ENCODE peak calls at places on chromosomes 3 and 15, in four cellular contexts. Q, R, Z and O are unnamed samples.

GRCh38 chr15:38750816-38751215 is 186.2 kb upstream of the RASGRP1 start:
- DNase-seq in Q (no peak), Z (no peak), R (no peak), O (no peak)

GRCh38 chr3:20111836-20112235 is 71.6 kb downstream of the KAT2B start:
- DNase-seq in R (no peak), Z (no peak), Q (peak), O (no peak)

GRCh38 chr15:73921257-73921890 is 4.9 kb upstream of the LOXL1 start:
- DNase-seq in Z (no peak), Q (no peak), R (no peak), O (no peak)

GRCh38 chr15:39922450-39923092 is 2.5 kb upstream of the GPR176 start:
- DNase-seq in R (no peak), Q (no peak), Z (no peak), O (no peak)

GRCh38 chr3:180563411-180563810 is 38.6 kb upstream of the TTC14 start:
- DNase-seq in R (no peak), Q (no peak), Z (no peak), O (no peak)

GRCh38 chr3:32354362-32354778 is 37.3 kb upstream of the CMTM7 start:
- DNase-seq in R (no peak), Z (no peak), Q (no peak), O (no peak)

GRCh38 chr15:95175914-95176658 is 944.7 kb downstream of the MCTP2 start:
- DNase-seq in Q (peak), R (no peak), Z (no peak), O (no peak)

GRCh38 chr15:25701716-25702465 is 161.2 kb downstream of the ATP10A start:
- DNase-seq in Q (peak), R (no peak), Z (no peak), O (no peak)

GRCh38 chr3:63824309-63824708 is 5.2 kb downstream of the C3orf49 start:
- DNase-seq in R (no peak), Q (peak), Z (no peak), O (no peak)

DNA sequence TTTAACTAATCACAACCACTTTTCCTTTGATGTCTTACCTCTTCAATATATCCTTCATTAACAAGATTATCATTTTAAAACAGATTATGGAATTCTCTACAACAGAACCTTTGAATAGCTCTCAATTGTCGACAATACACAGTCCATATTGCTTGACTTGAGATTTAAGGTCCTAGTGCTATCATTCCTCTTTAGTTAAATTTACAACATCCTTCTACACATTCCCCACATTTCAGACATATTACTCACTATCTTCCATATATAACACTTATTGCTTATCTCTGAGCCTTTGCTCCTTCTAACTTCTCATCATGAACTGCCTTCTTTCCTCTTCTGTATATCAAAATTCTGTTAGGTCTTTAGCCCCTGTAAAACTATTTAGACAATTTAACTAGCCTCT is 247.0 kb downstream of the STXBP5L start:
- DNase-seq in R (no peak), Z (no peak), Q (no peak), O (no peak)
- H2AFZ ChIP-seq in R (no peak), Z (no peak), Q (no peak), O (no peak)

DNA sequence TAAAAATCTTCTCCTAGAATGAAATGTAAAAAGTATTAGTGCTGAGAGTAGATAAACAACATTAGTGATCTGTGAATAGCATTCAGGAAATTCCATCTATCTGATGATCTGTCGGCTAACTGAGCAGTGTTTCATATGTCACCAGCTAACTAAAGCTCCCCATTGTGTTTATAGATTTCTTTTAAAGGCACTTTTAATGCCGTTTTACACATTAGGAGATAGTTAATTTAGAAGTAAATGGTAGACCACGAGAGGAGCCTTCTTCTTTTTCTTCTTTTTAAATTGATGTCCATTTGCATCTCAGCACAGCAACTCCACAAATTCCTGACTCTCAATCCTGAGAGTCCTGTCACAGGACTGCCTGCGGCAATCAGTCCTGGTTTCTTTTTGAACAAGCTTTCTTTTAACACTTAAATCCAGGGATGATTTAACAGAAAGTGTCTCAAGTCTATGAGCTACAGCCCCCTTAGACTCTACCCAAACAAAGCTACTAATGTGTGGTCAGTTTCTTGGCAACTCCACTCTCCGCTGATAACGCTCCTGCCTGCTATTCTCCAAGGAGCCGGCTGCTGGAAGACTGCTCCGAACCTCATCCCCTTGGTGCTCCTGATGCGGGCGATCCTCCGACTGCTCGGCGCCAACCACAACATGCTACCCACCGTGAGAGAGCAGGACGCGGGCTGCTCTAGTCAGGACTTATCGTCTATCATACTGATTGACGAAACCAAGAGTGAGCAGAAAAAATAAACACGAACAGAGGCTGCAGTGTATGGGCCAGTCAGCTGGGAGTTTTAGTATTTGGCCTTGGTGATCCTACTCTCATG is 421.4 kb downstream of the MECOM start:
- DNase-seq in Z (no peak), R (no peak), Q (peak), O (peak)
- TF ChIP-seq RCOR1 in Z (no peak), R (no peak), Q (no peak), O (no peak)

GRCh38 chr3:47261301-47261700 is 21.3 kb downstream of the KIF9 start:
- DNase-seq in Q (peak), R (no peak), Z (no peak), O (no peak)
- H2AFZ ChIP-seq in Q (no peak), R (no peak), Z (no peak), O (no peak)

GRCh38 chr3:28788571-28788970 is 439.9 kb upstream of the AZI2 start:
- DNase-seq in R (no peak), Q (no peak), Z (no peak), O (no peak)

GRCh38 chr3:28791713-28792255 is 443.2 kb upstream of the AZI2 start:
- DNase-seq in R (no peak), Z (no peak), Q (no peak), O (no peak)

GRCh38 chr3:28792604-28793003 is 444.0 kb upstream of the AZI2 start:
- DNase-seq in Z (no peak), Q (no peak), R (no peak), O (no peak)
- TF ChIP-seq RCOR1 in Z (no peak), Q (no peak), R (no peak), O (no peak)

GRCh38 chr3:77134801-77135200 is 94.9 kb downstream of the ROBO2 start:
- DNase-seq in Z (no peak), Q (no peak), R (no peak), O (no peak)
- H2AFZ ChIP-seq in Z (no peak), Q (no peak), R (no peak), O (no peak)

GRCh38 chr3:67551366-67552016 is 102.9 kb downstream of the SUCLG2 start:
- DNase-seq in R (no peak), Q (no peak), Z (no peak), O (no peak)
- TF ChIP-seq RCOR1 in R (no peak), Q (no peak), Z (no peak), O (no peak)

DNA sequence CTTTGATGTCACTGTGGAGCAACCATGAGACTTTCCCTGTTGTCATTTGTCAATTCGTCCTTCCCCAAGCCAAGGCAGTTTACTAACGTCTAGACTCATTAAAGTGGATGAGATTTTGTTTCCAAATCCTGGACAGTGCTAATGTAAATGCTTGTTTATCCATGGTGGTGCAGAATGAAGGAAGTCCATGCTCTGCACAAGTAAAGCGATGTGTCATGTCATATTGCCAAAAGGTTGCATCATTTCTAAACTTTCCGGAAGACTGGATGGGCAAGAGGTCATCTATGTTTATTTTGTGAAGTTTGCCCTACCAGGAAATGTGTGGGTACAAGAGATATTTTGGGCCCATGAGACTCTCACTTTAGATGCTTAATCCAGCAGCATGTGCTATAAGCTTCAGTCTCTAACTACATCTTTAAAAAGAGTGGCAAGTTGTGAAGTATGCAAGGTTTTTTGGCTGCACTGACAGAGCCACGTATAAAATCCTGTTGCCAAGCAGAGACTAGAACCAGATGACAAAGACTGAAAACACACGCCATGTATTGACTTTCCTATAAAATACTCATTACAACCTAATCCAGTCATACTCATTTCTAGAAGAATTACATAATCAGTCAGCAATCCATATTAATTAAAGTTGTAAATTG is 72.1 kb upstream of the FNDC3B start:
- DNase-seq in Z (no peak), R (no peak), Q (peak), O (no peak)
- H2AFZ ChIP-seq in Z (peak), R (peak), Q (no peak), O (peak)